ENCODE peak calls at places on chromosomes 6 and 20, in nine cellular contexts. B is IMR-90; J is lower lobe of right lung; T is psoas muscle; O is Peyer's patch; M is CD8-positive, alpha-beta T cell; X is spleen; C is esophagus squamous epithelium; I is left ventricle myocardium inferior. L is an unnamed sample. For H3K36me3 and H3K27me3, the result is how much of the 10 kb centered on the place peaks cover.

GRCh38 chr6:156839591-156840001 is 62.4 kb downstream of the ARID1B start:
- DNase-seq in B (peak), J (no peak), T (peak), O (no peak), M (no peak), X (no peak), C (no peak), I (no peak), L (no peak)

GRCh38 chr6:7673063-7673536 is 52.8 kb upstream of the BMP6 start:
- DNase-seq in B (peak), J (peak), T (peak), O (peak), M (no peak), X (peak), C (no peak), I (peak), L (peak)

GRCh38 chr6:63503199-63503598 is 69.1 kb upstream of the LOC128125822 start:
- DNase-seq in B (no peak), J (no peak), T (no peak), O (no peak), M (no peak), X (no peak), C (no peak), I (no peak), L (no peak)

GRCh38 chr6:47349931-47350330 is 40.2 kb upstream of the TNFRSF21 start:
- DNase-seq in B (no peak), J (no peak), T (no peak), O (no peak), M (no peak), X (no peak), C (no peak), I (no peak), L (no peak)

GRCh38 chr6:80468398-80468797 is 361.9 kb downstream of the BCKDHB start:
- DNase-seq in B (no peak), J (no peak), T (no peak), O (no peak), M (no peak), X (no peak), C (no peak), I (no peak), L (no peak)

GRCh38 chr6:33975631-33976424 is 170.1 kb downstream of the GRM4 start:
- DNase-seq in B (no peak), J (no peak), T (no peak), O (peak), M (no peak), X (peak), C (no peak), I (no peak), L (no peak)

GRCh38 chr6:89566930-89567634 is 71.5 kb downstream of the LYRM2 start:
- DNase-seq in B (no peak), J (no peak), T (no peak), O (no peak), M (no peak), X (no peak), C (no peak), I (no peak), L (no peak)

GRCh38 chr6:35647400-35647799 is 41.3 kb downstream of the FKBP5 start:
- DNase-seq in B (no peak), J (no peak), T (no peak), O (no peak), M (no peak), X (no peak), C (no peak), I (no peak), L (no peak)

GRCh38 chr6:145213614-145214013 is 521.7 kb downstream of the EPM2A start:
- DNase-seq in B (no peak), J (no peak), T (no peak), O (no peak), M (no peak), X (no peak), C (no peak), I (no peak), L (no peak)

GRCh38 chr6:116764557-116764960 is 960 bp downstream of the FAM162B start:
- DNase-seq in B (peak), J (no peak), T (peak), O (no peak), M (no peak), X (no peak), C (no peak), I (no peak), L (no peak)

GRCh38 chr6:170405311-170405975 is 98.9 kb downstream of the FAM120B start:
- DNase-seq in B (peak), J (no peak), T (no peak), O (no peak), M (no peak), X (no peak), C (no peak), I (no peak), L (no peak)

GRCh38 chr6:141744194-141744925 is 388.4 kb upstream of the GJE1 start:
- DNase-seq in B (peak), J (no peak), T (no peak), O (no peak), M (no peak), X (no peak), C (no peak), I (no peak), L (no peak)

GRCh38 chr6:170108890-170109587 is 181.8 kb downstream of the DLL1 start:
- DNase-seq in B (no peak), J (no peak), T (no peak), O (no peak), M (no peak), X (peak), C (no peak), I (peak), L (peak)

GRCh38 chr6:158705386-158706126 is 55.7 kb downstream of the SYTL3 start:
- DNase-seq in B (no peak), J (no peak), T (no peak), O (no peak), M (no peak), X (peak), C (no peak), I (no peak), L (no peak)

GRCh38 chr20:17646209-17646717 is 35.8 kb downstream of the RRBP1 start:
- DNase-seq in B (no peak), J (peak), T (no peak), O (peak), M (no peak), X (peak), C (no peak), I (no peak), L (peak)

GRCh38 chr6:151300267-151300930 is 60.6 kb downstream of the AKAP12 start:
- DNase-seq in B (no peak), J (no peak), T (no peak), O (no peak), M (no peak), X (no peak), C (no peak), I (no peak), L (no peak)

GRCh38 chr20:41509316-41509715 is 108.9 kb downstream of the CHD6 start:
- DNase-seq in B (no peak), J (no peak), T (no peak), O (no peak), M (no peak), X (no peak), C (no peak), I (no peak), L (no peak)

GRCh38 chr20:41509801-41510200 is 108.4 kb downstream of the CHD6 start:
- DNase-seq in B (peak), J (no peak), T (peak), O (no peak), M (no peak), X (no peak), C (no peak), I (peak), L (no peak)

GRCh38 chr20:41510224-41510623 is 108.0 kb downstream of the CHD6 start:
- DNase-seq in B (no peak), J (no peak), T (peak), O (no peak), M (no peak), X (no peak), C (no peak), I (no peak), L (no peak)

GRCh38 chr20:41512624-41513023 is 105.6 kb downstream of the CHD6 start:
- DNase-seq in B (no peak), J (no peak), T (no peak), O (no peak), M (no peak), X (no peak), C (no peak), I (no peak), L (no peak)

DNA sequence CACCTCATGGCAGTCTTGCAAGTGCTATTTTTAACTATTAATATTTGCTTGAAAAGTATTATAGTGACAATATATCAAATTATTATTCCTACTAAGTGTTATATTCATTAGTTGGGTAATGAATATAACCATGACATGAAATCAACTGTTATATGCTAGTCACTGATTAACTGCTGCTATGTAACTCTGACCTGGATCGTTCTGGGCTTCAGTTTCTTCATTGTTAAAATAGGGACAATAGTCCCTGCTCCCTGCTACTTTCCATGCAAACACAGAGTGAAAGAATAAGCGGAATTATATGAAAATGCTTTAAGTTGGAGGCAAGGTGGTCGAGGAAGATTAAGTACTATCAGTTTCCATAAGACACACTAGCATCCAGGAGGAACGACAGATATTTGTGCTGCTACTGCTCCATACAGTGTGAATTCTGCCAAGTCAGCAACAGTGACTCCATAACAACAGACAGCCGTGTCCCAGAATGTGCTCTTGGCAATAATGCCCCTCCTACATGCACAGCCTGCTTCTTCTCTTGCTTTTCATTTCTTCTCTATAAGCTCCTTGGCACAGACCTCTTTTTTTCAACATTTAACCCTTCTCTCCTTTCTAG is 107.2 kb downstream of the CHD6 start:
- DNase-seq in B (no peak), J (no peak), T (no peak), O (no peak), M (no peak), X (no peak), C (no peak), I (no peak), L (no peak)
- H3K36me3 ChIP-seq in B (under half), J (under half), T (under half), O (under half), M (under half), X (half or more), C (under half), I (under half), L (under half)

GRCh38 chr20:57320358-57320757 is 9.2 kb upstream of the SPO11 start:
- DNase-seq in B (no peak), J (no peak), T (no peak), O (no peak), M (no peak), X (no peak), C (no peak), I (no peak), L (no peak)
- H3K27me3 ChIP-seq in B (under half), J (under half), T (under half), O (under half), M (under half), X (half or more), C (under half), I (half or more), L (under half)

GRCh38 chr20:32945710-32946221 is 58.5 kb downstream of the SUN5 start:
- DNase-seq in B (peak), J (no peak), T (no peak), O (no peak), M (no peak), X (no peak), C (no peak), I (no peak), L (no peak)
- TF ChIP-seq CTCF in B (peak), J (peak), T (peak), O (no peak), M (peak), X (peak), C (peak), I (peak), L (no peak)

GRCh38 chr20:58910473-58910872 is 58.0 kb downstream of the GNAS start:
- DNase-seq in B (no peak), J (no peak), T (no peak), O (no peak), M (no peak), X (no peak), C (no peak), I (no peak), L (no peak)
- H3K36me3 ChIP-seq in B (under half), J (half or more), T (under half), O (under half), M (under half), X (half or more), C (under half), I (under half), L (under half)